ENCODE peak calls at places on chromosome 11, in nine cellular contexts. W, N, V, G, Z, A, F, K and Y are unnamed samples.

GRCh38 chr11:68684385-68685356 is at the start of gene GAL:
- DNase-seq in W (no peak), N (peak; percentile 82), V (no peak), G (no peak), Z (no peak), A (no peak), F (no peak), K (no peak), Y (no peak)

GRCh38 chr11:73318501-73319011 is 10.5 kb downstream of the ARHGEF17 start:
- DNase-seq in W (no peak), N (no peak), V (no peak), G (no peak), Z (no peak), A (peak; percentile 58), F (no peak), K (no peak), Y (no peak)

GRCh38 chr11:12746593-12747097 is 72.4 kb downstream of the TEAD1 start:
- DNase-seq in W (peak; percentile 77), N (peak; percentile 83), V (peak; percentile 75), G (peak; percentile 88), Z (no peak), A (peak; percentile 88), F (peak; percentile 17), K (peak; percentile 95), Y (no peak)

GRCh38 chr11:107840120-107840479 is 18.5 kb downstream of the SLC35F2 start:
- DNase-seq in W (no peak), N (no peak), V (no peak), G (no peak), Z (no peak), A (no peak), F (no peak), K (no peak), Y (peak; percentile 53)

GRCh38 chr11:78192911-78193341 is 4.2 kb downstream of the USP35 start:
- DNase-seq in W (no peak), N (no peak), V (no peak), G (no peak), Z (no peak), A (peak; percentile 61), F (no peak), K (no peak), Y (no peak)

GRCh38 chr11:621838-622237 is 2.9 kb downstream of the CDHR5 start:
- DNase-seq in W (no peak), N (no peak), V (no peak), G (no peak), Z (no peak), A (no peak), F (no peak), K (no peak), Y (no peak)

GRCh38 chr11:30018443-30018842 is 1.6 kb upstream of the KCNA4 start:
- DNase-seq in W (no peak), N (no peak), V (no peak), G (no peak), Z (no peak), A (no peak), F (no peak), K (no peak), Y (no peak)

GRCh38 chr11:86896486-86896885 is 58.7 kb downstream of the FZD4 start:
- DNase-seq in W (no peak), N (no peak), V (peak; percentile 69), G (peak; percentile 65), Z (peak; percentile 31), A (peak; percentile 78), F (no peak), K (no peak), Y (no peak)

GRCh38 chr11:118224512-118225180 is at the start of gene JAML:
- DNase-seq in W (no peak), N (no peak), V (no peak), G (no peak), Z (no peak), A (no peak), F (no peak), K (no peak), Y (no peak)

GRCh38 chr11:9862981-9863380 is 199.1 kb downstream of the SWAP70 start:
- DNase-seq in W (no peak), N (no peak), V (no peak), G (no peak), Z (peak; percentile 69), A (peak; percentile 77), F (no peak), K (no peak), Y (no peak)

GRCh38 chr11:44941286-44942021 is 9.2 kb downstream of the TP53I11 start:
- DNase-seq in W (no peak), N (no peak), V (no peak), G (no peak), Z (no peak), A (no peak), F (no peak), K (no peak), Y (no peak)
- TF ChIP-seq CTCF in W (no peak), N (no peak), V (no peak), G (no peak), Z (no peak), A (no peak), F (no peak), K (no peak), Y (no peak)

GRCh38 chr11:2390091-2390870 is 10.3 kb upstream of the TSSC4 start:
- DNase-seq in W (no peak), N (no peak), V (no peak), G (peak; percentile 19), Z (no peak), A (no peak), F (no peak), K (no peak), Y (no peak)

GRCh38 chr11:2387266-2387982 is 10.3 kb downstream of the CD81 start:
- DNase-seq in W (no peak), N (no peak), V (no peak), G (peak; percentile 47), Z (no peak), A (peak; percentile 47), F (no peak), K (peak; percentile 55), Y (peak; percentile 38)

GRCh38 chr11:2388431-2389024 is 11.4 kb downstream of the CD81 start:
- DNase-seq in W (no peak), N (no peak), V (no peak), G (no peak), Z (no peak), A (no peak), F (no peak), K (no peak), Y (no peak)

GRCh38 chr11:2390871-2391662 is 9.5 kb upstream of the TSSC4 start:
- DNase-seq in W (no peak), N (peak; percentile 68), V (peak; percentile 61), G (peak; percentile 84), Z (peak; percentile 13), A (peak; percentile 54), F (no peak), K (peak; percentile 67), Y (no peak)

DNA sequence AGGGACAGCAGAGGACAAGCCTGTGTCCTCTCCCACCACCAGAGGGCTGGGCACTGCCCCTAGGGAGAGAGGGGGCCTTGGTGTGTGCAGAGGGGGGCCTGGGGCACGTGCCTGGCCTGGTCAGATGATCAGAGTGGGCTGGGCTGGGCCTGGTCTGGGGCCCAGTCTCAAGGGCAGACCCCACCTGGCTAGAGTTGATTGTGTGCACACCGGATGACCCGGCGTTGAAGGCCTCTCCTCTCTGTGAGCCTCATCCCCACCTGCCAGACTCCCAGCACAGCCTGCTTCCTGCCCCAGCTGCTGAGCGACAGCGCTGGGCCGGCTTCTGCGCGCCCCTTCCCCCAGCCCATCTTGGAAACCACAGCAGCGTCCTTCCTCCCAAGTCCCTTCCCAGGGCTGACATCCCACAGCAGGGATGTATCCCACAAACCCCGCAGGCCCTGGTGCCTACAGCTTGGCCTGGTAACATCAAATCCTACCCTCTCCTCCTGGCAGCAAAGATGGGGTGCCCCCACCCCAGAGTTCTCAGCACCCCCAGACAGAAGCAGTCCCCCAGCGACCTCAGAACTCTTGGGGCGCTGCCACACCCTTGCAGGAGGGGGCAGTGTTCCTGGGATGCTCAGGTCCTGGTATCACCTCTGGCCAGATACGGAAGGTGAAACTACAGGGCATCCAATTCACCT is 11.1 kb upstream of the TSSC4 start:
- DNase-seq in W (no peak), N (no peak), V (no peak), G (no peak), Z (no peak), A (no peak), F (no peak), K (no peak), Y (no peak)
- TF ChIP-seq CTCF in W (no peak), N (peak; percentile 29), V (peak; percentile 7), G (no peak), Z (no peak), A (no peak), F (no peak), K (no peak), Y (no peak)

DNA sequence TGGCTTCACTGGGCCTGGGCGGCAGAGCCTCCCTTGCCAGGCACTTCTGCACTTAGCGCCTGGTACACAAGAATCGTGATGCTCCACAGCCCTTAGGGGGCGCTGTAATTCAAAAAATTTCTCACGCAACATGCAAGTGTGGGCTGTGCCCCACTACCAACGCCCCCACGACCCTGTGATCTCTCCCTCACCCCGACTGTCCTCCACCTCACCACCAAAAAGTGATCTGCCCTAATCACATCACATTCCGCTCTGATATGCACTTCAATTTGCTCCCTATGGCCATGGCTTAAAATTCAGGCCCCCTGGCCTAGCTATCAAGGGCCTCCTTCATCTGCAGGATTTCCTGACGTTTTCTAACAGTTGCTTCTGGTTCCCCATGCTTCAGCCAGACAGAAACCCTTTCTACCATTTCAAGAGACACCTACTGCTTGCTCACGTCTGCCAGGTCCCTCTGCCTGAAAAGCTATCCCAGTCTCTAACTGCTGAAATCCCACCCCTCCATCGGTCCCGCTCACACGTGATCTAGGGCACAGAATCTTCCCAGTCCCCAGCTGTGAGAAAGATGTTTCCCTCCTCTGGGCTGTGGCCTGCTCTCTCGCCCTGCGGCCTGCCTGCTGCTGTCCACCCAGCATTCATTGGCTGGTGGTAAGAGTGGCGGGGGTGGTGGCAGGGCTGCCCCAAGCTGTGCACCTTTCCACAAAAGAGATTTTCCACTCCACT is 27.9 kb upstream of the LRRC32 start:
- DNase-seq in W (no peak), N (peak; percentile 55), V (no peak), G (no peak), Z (no peak), A (no peak), F (no peak), K (no peak), Y (no peak)
- TF ChIP-seq CTCF in W (no peak), N (peak; percentile 92), V (peak; percentile 44), G (peak; percentile 21), Z (peak; percentile 23), A (peak; percentile 29), F (no peak), K (no peak), Y (no peak)

GRCh38 chr11:67631853-67632174 is 2.1 kb upstream of the NUDT8 start:
- DNase-seq in W (no peak), N (no peak), V (no peak), G (no peak), Z (no peak), A (no peak), F (no peak), K (no peak), Y (no peak)

GRCh38 chr11:67629386-67630229 is at the start of gene NUDT8:
- DNase-seq in W (peak; percentile 88), N (peak; percentile 75), V (no peak), G (peak; percentile 73), Z (no peak), A (peak; percentile 82), F (peak; percentile 86), K (peak; percentile 74), Y (peak; percentile 79)

GRCh38 chr11:67630230-67630942 is 649 bp upstream of the NUDT8 start:
- DNase-seq in W (peak; percentile 99), N (peak; percentile 97), V (peak; percentile 73), G (peak; percentile 93), Z (peak; percentile 83), A (peak; percentile 99), F (peak; percentile 99), K (peak; percentile 99), Y (peak; percentile 95)

GRCh38 chr11:67631427-67631826 is 1.7 kb upstream of the NUDT8 start:
- DNase-seq in W (peak; percentile 19), N (no peak), V (no peak), G (no peak), Z (no peak), A (no peak), F (no peak), K (no peak), Y (no peak)

GRCh38 chr11:67630943-67631331 is 1.2 kb upstream of the NUDT8 start:
- DNase-seq in W (no peak), N (no peak), V (no peak), G (no peak), Z (no peak), A (no peak), F (no peak), K (no peak), Y (peak; percentile 36)
- TF ChIP-seq CTCF in W (no peak), N (no peak), V (no peak), G (no peak), Z (no peak), A (no peak), F (no peak), K (peak; percentile 7), Y (no peak)